ENCODE peak calls at places on chromosomes 11 and 22, in nine cellular contexts. Q, B, D, K, U, P, Z, G and E are unnamed samples.

GRCh38 chr11:70378506-70379134 is 19.7 kb upstream of the CTTN start:
- DNase-seq in D (peak; percentile 42), P (no peak), K (no peak), G (no peak), B (no peak), U (no peak), Q (no peak), Z (no peak), E (no peak)

GRCh38 chr22:40499187-40499753 is 128.9 kb downstream of the SGSM3 start:
- DNase-seq in Z (peak; percentile 44), U (peak; percentile 72), Q (peak; percentile 95), G (peak; percentile 97), B (peak; percentile 69), K (peak; percentile 33), D (no peak), P (no peak), E (no peak)

GRCh38 chr11:113404859-113405430 is 17.4 kb downstream of the ANKK1 start:
- DNase-seq in Z (no peak), K (no peak), U (no peak), Q (no peak), P (no peak), D (no peak), G (no peak), B (peak; percentile 49), E (no peak)

GRCh38 chr11:11261629-11262028 is 91.4 kb downstream of the CSNK2A3 start:
- DNase-seq in G (no peak), U (no peak), K (no peak), Q (no peak), Z (peak; percentile 17), D (peak; percentile 21), P (no peak), B (no peak), E (no peak)

GRCh38 chr11:122601131-122602125 is 54.1 kb upstream of the UBASH3B start:
- DNase-seq in P (no peak), G (peak; percentile 42), D (no peak), U (no peak), Z (no peak), Q (peak; percentile 90), B (no peak), K (no peak), E (no peak)

GRCh38 chr11:11978792-11979486 is 29.5 kb downstream of the DKK3 start:
- DNase-seq in U (peak; percentile 62), B (no peak), Z (no peak), D (no peak), P (no peak), Q (peak; percentile 75), G (peak; percentile 67), K (peak; percentile 92), E (no peak)

GRCh38 chr11:24502425-24502824 is 5.6 kb downstream of the LUZP2 start:
- DNase-seq in D (no peak), Q (no peak), B (no peak), Z (no peak), U (no peak), P (no peak), G (no peak), K (no peak), E (no peak)

GRCh38 chr11:93608280-93608862 is 53.1 kb upstream of the CEP295 start:
- DNase-seq in P (no peak), B (no peak), D (no peak), U (no peak), Z (no peak), K (no peak), Q (no peak), G (no peak), E (no peak)

GRCh38 chr22:37154925-37155712 is 5.4 kb upstream of the IL2RB start:
- DNase-seq in B (no peak), K (no peak), G (no peak), D (no peak), P (no peak), Z (peak; percentile 55), Q (no peak), U (no peak), E (no peak)

GRCh38 chr11:82046778-82047177 is 686.9 kb downstream of the FAM181B start:
- DNase-seq in U (no peak), G (peak; percentile 24), D (no peak), P (no peak), B (no peak), K (no peak), Z (no peak), Q (peak; percentile 68), E (no peak)

GRCh38 chr11:7544021-7544420 is 30.2 kb downstream of the PPFIBP2 start:
- DNase-seq in B (no peak), G (no peak), Q (no peak), P (no peak), U (no peak), D (no peak), K (no peak), Z (no peak), E (no peak)

GRCh38 chr11:15238856-15239255 is 124.1 kb downstream of the INSC start:
- DNase-seq in P (no peak), Z (no peak), K (no peak), D (no peak), Q (no peak), U (no peak), G (no peak), B (no peak), E (no peak)

GRCh38 chr22:48645766-48646165 is 1181.9 kb downstream of the BRD1 start:
- DNase-seq in U (no peak), G (no peak), Q (no peak), D (no peak), P (no peak), B (no peak), K (no peak), Z (no peak), E (no peak)
- H3K27me3 ChIP-seq in U (peaks cover 2% of the 10 kb centered on the region), G (no peaks in the 10 kb centered on the region), Q (no peaks in the 10 kb centered on the region), D (no peaks in the 10 kb centered on the region), P (no peaks in the 10 kb centered on the region), B (no peaks in the 10 kb centered on the region), K (no peaks in the 10 kb centered on the region), Z (no peaks in the 10 kb centered on the region), E (no peaks in the 10 kb centered on the region)

DNA sequence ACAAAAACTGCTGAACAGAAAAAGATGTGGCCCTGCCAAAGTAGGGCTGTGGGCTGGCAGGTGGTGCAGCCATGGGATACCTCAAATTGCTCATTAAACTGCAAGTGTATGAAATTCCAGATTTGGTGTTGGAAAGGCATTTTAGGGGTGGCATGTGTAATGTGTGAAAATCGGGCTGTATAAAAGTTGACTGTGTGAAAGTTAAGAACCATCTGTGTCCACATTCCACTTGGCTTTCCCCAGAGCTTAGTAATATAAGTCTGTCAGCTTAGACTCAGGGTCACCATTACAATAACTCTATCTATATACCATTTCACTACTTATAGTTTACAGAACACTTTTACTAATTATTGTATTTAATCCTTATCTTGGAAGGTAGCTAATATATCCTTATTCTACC is 34.9 kb upstream of the FZD4 start:
- DNase-seq in D (no peak), U (no peak), Z (no peak), P (no peak), K (no peak), Q (peak; percentile 18), G (no peak), B (no peak), E (no peak)
- H3K27me3 ChIP-seq in D (no peaks in the 10 kb centered on the region), U (no peaks in the 10 kb centered on the region), Z (no peaks in the 10 kb centered on the region), P (no peaks in the 10 kb centered on the region), K (peaks cover 8% of the 10 kb centered on the region), Q (no peaks in the 10 kb centered on the region), G (no peaks in the 10 kb centered on the region), B (no peaks in the 10 kb centered on the region), E (no peaks in the 10 kb centered on the region)

DNA sequence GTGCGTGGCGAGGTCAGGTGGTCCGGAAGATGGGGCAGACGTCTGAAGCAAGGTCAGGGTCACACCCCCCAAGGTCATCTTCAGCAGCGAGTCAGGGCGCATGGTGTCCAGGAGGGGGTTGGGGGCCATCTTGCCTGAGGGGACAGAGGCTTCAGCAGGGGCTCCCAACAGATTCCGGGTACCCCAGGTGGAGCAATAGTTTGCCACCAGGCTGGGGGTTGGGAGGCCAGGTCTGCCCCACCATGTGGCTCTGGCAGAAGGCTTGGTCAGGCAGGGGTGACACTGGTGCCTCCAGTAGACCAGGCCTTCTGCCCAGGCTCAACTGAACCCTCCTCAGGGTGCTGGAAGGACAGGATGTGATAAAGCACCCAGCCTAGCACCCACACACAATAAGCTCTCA is 5.9 kb downstream of the ATG2A start:
- DNase-seq in B (no peak), G (no peak), K (no peak), D (no peak), U (no peak), P (no peak), Z (no peak), Q (no peak), E (no peak)
- H3K27me3 ChIP-seq in B (no peaks in the 10 kb centered on the region), G (no peaks in the 10 kb centered on the region), K (no peaks in the 10 kb centered on the region), D (no peaks in the 10 kb centered on the region), U (no peaks in the 10 kb centered on the region), P (no peaks in the 10 kb centered on the region), Z (no peaks in the 10 kb centered on the region), Q (no peaks in the 10 kb centered on the region), E (no peaks in the 10 kb centered on the region)

DNA sequence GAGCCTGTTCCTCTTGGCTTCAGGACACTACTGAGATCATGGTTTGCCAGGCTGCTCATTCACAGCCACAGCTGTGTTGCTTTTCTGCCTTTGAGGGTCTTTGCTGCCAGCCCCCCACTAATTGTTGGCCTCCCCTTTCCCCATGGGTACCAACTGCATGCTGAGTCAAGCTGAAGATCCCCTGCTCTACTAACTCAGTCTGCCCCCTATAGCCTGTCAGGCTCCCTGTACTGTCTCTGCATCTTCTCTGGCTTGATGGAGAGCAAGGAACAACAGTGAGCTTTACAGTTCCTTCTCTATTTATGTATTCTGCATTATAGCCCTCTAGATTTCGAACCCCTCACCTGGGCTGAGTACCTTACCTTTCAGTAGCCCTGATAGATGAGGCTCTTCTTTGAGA is 257.6 kb upstream of the CADM1 start:
- DNase-seq in Z (no peak), U (no peak), K (no peak), D (no peak), B (no peak), P (no peak), G (no peak), Q (no peak), E (no peak)
- H3K27me3 ChIP-seq in Z (peaks cover 2% of the 10 kb centered on the region), U (peaks cover 41% of the 10 kb centered on the region), K (no peaks in the 10 kb centered on the region), D (peaks cover 46% of the 10 kb centered on the region), B (peaks cover 4% of the 10 kb centered on the region), P (peaks cover 11% of the 10 kb centered on the region), G (no peaks in the 10 kb centered on the region), Q (peaks cover 11% of the 10 kb centered on the region), E (no peaks in the 10 kb centered on the region)